ENCODE peak calls at places on chromosomes 5 and 9, in seven cellular contexts. One of them, this sample, is unnamed.

GRCh38 chr5:34483442-34484033 is 172.6 kb upstream of the RAI14 start:
- DNase-seq in B cell: no peak
- DNase-seq in hepatocyte: no peak
- DNase-seq in Ammon's horn: peak
- DNase-seq in pancreas: no peak
- DNase-seq in left colon: no peak
- DNase-seq in astrocyte of the spinal cord: no peak
- DNase-seq in this sample: no peak

GRCh38 chr5:74594172-74595040 is 46.1 kb downstream of the ENC1 start:
- DNase-seq in B cell: no peak
- DNase-seq in pancreas: no peak
- DNase-seq in hepatocyte: no peak
- DNase-seq in left colon: no peak
- DNase-seq in Ammon's horn: peak
- DNase-seq in astrocyte of the spinal cord: peak
- DNase-seq in this sample: no peak

GRCh38 chr5:139838381-139839197 is 43.0 kb downstream of the PSD2 start:
- DNase-seq in Ammon's horn: no peak
- DNase-seq in pancreas: no peak
- DNase-seq in hepatocyte: no peak
- DNase-seq in left colon: no peak
- DNase-seq in astrocyte of the spinal cord: no peak
- DNase-seq in B cell: no peak
- DNase-seq in this sample: no peak

GRCh38 chr5:151234476-151235238 is 10.8 kb upstream of the CCDC69 start:
- DNase-seq in hepatocyte: peak
- DNase-seq in B cell: peak
- DNase-seq in astrocyte of the spinal cord: peak
- DNase-seq in Ammon's horn: no peak
- DNase-seq in left colon: peak
- DNase-seq in pancreas: peak
- DNase-seq in this sample: no peak

GRCh38 chr9:100472268-100472667 is 681 bp upstream of the TMEFF1 start:
- DNase-seq in pancreas: no peak
- DNase-seq in hepatocyte: no peak
- DNase-seq in left colon: no peak
- DNase-seq in astrocyte of the spinal cord: no peak
- DNase-seq in B cell: no peak
- DNase-seq in Ammon's horn: no peak
- DNase-seq in this sample: no peak

GRCh38 chr5:126339215-126339805 is 83.9 kb upstream of the GRAMD2B start:
- DNase-seq in B cell: peak
- DNase-seq in left colon: peak
- DNase-seq in astrocyte of the spinal cord: peak
- DNase-seq in hepatocyte: peak
- DNase-seq in Ammon's horn: peak
- DNase-seq in pancreas: peak
- DNase-seq in this sample: peak

GRCh38 chr5:173278172-173278571 is 43.2 kb upstream of the NKX2-5 start:
- DNase-seq in pancreas: no peak
- DNase-seq in hepatocyte: no peak
- DNase-seq in B cell: no peak
- DNase-seq in left colon: no peak
- DNase-seq in Ammon's horn: peak
- DNase-seq in astrocyte of the spinal cord: no peak
- DNase-seq in this sample: no peak

GRCh38 chr5:141172381-141173204 is at the start of gene PCDHB7:
- DNase-seq in B cell: no peak
- DNase-seq in astrocyte of the spinal cord: peak
- DNase-seq in Ammon's horn: peak
- DNase-seq in hepatocyte: no peak
- DNase-seq in pancreas: no peak
- DNase-seq in left colon: no peak
- DNase-seq in this sample: peak

GRCh38 chr5:66291771-66292170 is 147.7 kb downstream of the SREK1 start:
- DNase-seq in pancreas: no peak
- DNase-seq in astrocyte of the spinal cord: no peak
- DNase-seq in B cell: no peak
- DNase-seq in hepatocyte: no peak
- DNase-seq in Ammon's horn: no peak
- DNase-seq in left colon: no peak
- DNase-seq in this sample: no peak

GRCh38 chr9:31629292-31629691 is 755.2 kb upstream of the ACO1 start:
- DNase-seq in astrocyte of the spinal cord: no peak
- DNase-seq in hepatocyte: no peak
- DNase-seq in left colon: no peak
- DNase-seq in pancreas: no peak
- DNase-seq in B cell: no peak
- DNase-seq in Ammon's horn: no peak
- DNase-seq in this sample: no peak

GRCh38 chr9:75616841-75617566 is 273.5 kb upstream of the PCSK5 start:
- DNase-seq in pancreas: no peak
- DNase-seq in hepatocyte: no peak
- DNase-seq in left colon: no peak
- DNase-seq in astrocyte of the spinal cord: no peak
- DNase-seq in B cell: no peak
- DNase-seq in Ammon's horn: no peak
- DNase-seq in this sample: no peak

This sample was measured in ACHN.